ENCODE peak calls at places on chromosome 1, in four cellular contexts. One of them, this sample, is unnamed.

GRCh38 chr1:54995835-54996234 is 2.9 kb upstream of the BSND start:
- DNase-seq in left ventricle myocardium inferior: no peak
- DNase-seq in globus pallidus: no peak
- DNase-seq in nephron progenitor cell: no peak
- DNase-seq in this sample: no peak

GRCh38 chr1:22347854-22348760 is 103.5 kb upstream of the ZBTB40 start:
- DNase-seq in globus pallidus: no peak
- DNase-seq in left ventricle myocardium inferior: no peak
- DNase-seq in nephron progenitor cell: no peak
- DNase-seq in this sample: no peak

GRCh38 chr1:218815076-218815475 is 358.6 kb upstream of the LYPLAL1 start:
- DNase-seq in left ventricle myocardium inferior: no peak
- DNase-seq in globus pallidus: no peak
- DNase-seq in nephron progenitor cell: no peak
- DNase-seq in this sample: no peak

GRCh38 chr1:33583567-33583966 is 111.1 kb downstream of the ZSCAN20 start:
- DNase-seq in globus pallidus: no peak
- DNase-seq in nephron progenitor cell: no peak
- DNase-seq in left ventricle myocardium inferior: no peak
- DNase-seq in this sample: no peak

GRCh38 chr1:243489164-243489527 is 233.3 kb downstream of the SDCCAG8 start:
- DNase-seq in nephron progenitor cell: no peak
- DNase-seq in globus pallidus: no peak
- DNase-seq in left ventricle myocardium inferior: no peak
- DNase-seq in this sample: no peak

GRCh38 chr1:22522221-22522743 is 41.0 kb upstream of the EPHA8 start:
- DNase-seq in left ventricle myocardium inferior: no peak
- DNase-seq in nephron progenitor cell: no peak
- DNase-seq in globus pallidus: no peak
- DNase-seq in this sample: no peak

GRCh38 chr1:90344963-90345730 is 350.2 kb downstream of the ZNF326 start:
- DNase-seq in globus pallidus: no peak
- DNase-seq in nephron progenitor cell: no peak
- DNase-seq in left ventricle myocardium inferior: no peak
- DNase-seq in this sample: no peak

GRCh38 chr1:202579806-202580205 is 130.4 kb downstream of the SYT2 start:
- DNase-seq in nephron progenitor cell: no peak
- DNase-seq in left ventricle myocardium inferior: no peak
- DNase-seq in globus pallidus: no peak
- DNase-seq in this sample: no peak

GRCh38 chr1:24704411-24705259 is 40.6 kb upstream of the CLIC4 start:
- DNase-seq in left ventricle myocardium inferior: no peak
- DNase-seq in nephron progenitor cell: no peak
- DNase-seq in globus pallidus: peak; percentile 96
- DNase-seq in this sample: no peak

GRCh38 chr1:3928622-3929021 is 28.6 kb upstream of the C1orf174 start:
- DNase-seq in nephron progenitor cell: no peak
- DNase-seq in left ventricle myocardium inferior: no peak
- DNase-seq in globus pallidus: no peak
- DNase-seq in this sample: no peak

GRCh38 chr1:31585736-31586365 is 9.5 kb downstream of the TINAGL1 start:
- DNase-seq in left ventricle myocardium inferior: no peak
- DNase-seq in nephron progenitor cell: no peak
- DNase-seq in globus pallidus: no peak
- DNase-seq in this sample: no peak

GRCh38 chr1:227315500-227316346 is 2.6 kb downstream of the CDC42BPA start:
- DNase-seq in left ventricle myocardium inferior: no peak
- DNase-seq in nephron progenitor cell: no peak
- DNase-seq in globus pallidus: peak; percentile 72
- DNase-seq in this sample: no peak

GRCh38 chr1:211068976-211069375 is 65.0 kb downstream of the KCNH1 start:
- DNase-seq in nephron progenitor cell: no peak
- DNase-seq in globus pallidus: no peak
- DNase-seq in left ventricle myocardium inferior: no peak
- DNase-seq in this sample: no peak

GRCh38 chr1:67489643-67490042 is 59.4 kb upstream of the SERBP1 start:
- DNase-seq in left ventricle myocardium inferior: no peak
- DNase-seq in globus pallidus: no peak
- DNase-seq in nephron progenitor cell: no peak
- DNase-seq in this sample: no peak

GRCh38 chr1:85321237-85321964 is 45.0 kb upstream of the BCL10 start:
- DNase-seq in nephron progenitor cell: no peak
- DNase-seq in left ventricle myocardium inferior: no peak
- DNase-seq in globus pallidus: no peak
- DNase-seq in this sample: no peak

GRCh38 chr1:8903410-8903809 is 24.9 kb upstream of the ENO1 start:
- DNase-seq in globus pallidus: no peak
- DNase-seq in left ventricle myocardium inferior: no peak
- DNase-seq in nephron progenitor cell: no peak
- DNase-seq in this sample: no peak

GRCh38 chr1:233815865-233816264 is 88.6 kb upstream of the SLC35F3 start:
- DNase-seq in nephron progenitor cell: no peak
- DNase-seq in globus pallidus: no peak
- DNase-seq in left ventricle myocardium inferior: no peak
- DNase-seq in this sample: no peak

GRCh38 chr1:56965916-56966697 is at the start of gene C8B:
- DNase-seq in nephron progenitor cell: no peak
- DNase-seq in globus pallidus: no peak
- DNase-seq in left ventricle myocardium inferior: no peak
- DNase-seq in this sample: no peak

GRCh38 chr1:200795151-200795550 is 56.5 kb downstream of the CAMSAP2 start:
- DNase-seq in left ventricle myocardium inferior: no peak
- DNase-seq in globus pallidus: no peak
- DNase-seq in nephron progenitor cell: no peak
- DNase-seq in this sample: no peak

GRCh38 chr1:153404768-153405167 is 11.6 kb upstream of the S100A7A start:
- DNase-seq in nephron progenitor cell: peak; percentile 28
- DNase-seq in left ventricle myocardium inferior: peak; percentile 40
- DNase-seq in globus pallidus: no peak
- DNase-seq in this sample: no peak

GRCh38 chr1:12014141-12014981 is 4.9 kb upstream of the MIIP start:
- DNase-seq in left ventricle myocardium inferior: no peak
- DNase-seq in nephron progenitor cell: no peak
- DNase-seq in globus pallidus: no peak
- DNase-seq in this sample: no peak

GRCh38 chr1:75472971-75473603 is 137.8 kb downstream of the SLC44A5 start:
- DNase-seq in nephron progenitor cell: no peak
- DNase-seq in left ventricle myocardium inferior: no peak
- DNase-seq in globus pallidus: no peak
- DNase-seq in this sample: no peak

GRCh38 chr1:31699341-31699891 is 4.4 kb downstream of the COL16A1 start:
- DNase-seq in nephron progenitor cell: no peak
- DNase-seq in left ventricle myocardium inferior: no peak
- DNase-seq in globus pallidus: no peak
- DNase-seq in this sample: no peak

GRCh38 chr1:52238887-52239707 is 97.2 kb downstream of the ZFYVE9 start:
- DNase-seq in globus pallidus: no peak
- DNase-seq in nephron progenitor cell: no peak
- DNase-seq in left ventricle myocardium inferior: no peak
- DNase-seq in this sample: no peak

GRCh38 chr1:157274698-157275534 is 136.7 kb upstream of the ETV3 start:
- DNase-seq in globus pallidus: no peak
- DNase-seq in left ventricle myocardium inferior: no peak
- DNase-seq in nephron progenitor cell: no peak
- DNase-seq in this sample: no peak

GRCh38 chr1:214281902-214282695 is 1.1 kb downstream of the SMYD2 start:
- DNase-seq in nephron progenitor cell: peak; percentile 18
- DNase-seq in globus pallidus: peak; percentile 9
- DNase-seq in left ventricle myocardium inferior: no peak
- DNase-seq in this sample: no peak

GRCh38 chr1:183002797-183003594 is 20.2 kb upstream of the LAMC1 start:
- DNase-seq in nephron progenitor cell: no peak
- DNase-seq in globus pallidus: no peak
- DNase-seq in left ventricle myocardium inferior: no peak
- DNase-seq in this sample: no peak

GRCh38 chr1:247008406-247008799 is 546 bp upstream of the ZNF695 start:
- DNase-seq in nephron progenitor cell: no peak
- DNase-seq in globus pallidus: no peak
- DNase-seq in left ventricle myocardium inferior: no peak
- DNase-seq in this sample: no peak

GRCh38 chr1:25587290-25587689 is 29.3 kb upstream of the MAN1C1 start:
- DNase-seq in nephron progenitor cell: no peak
- DNase-seq in globus pallidus: no peak
- DNase-seq in left ventricle myocardium inferior: no peak
- DNase-seq in this sample: no peak

This sample was measured in SIG-M5.